ENCODE peak calls at places on chromosomes 3 and 15, in seven cellular contexts. One of them, this sample, is unnamed.

GRCh38 chr15:99105516-99106341 is 849 bp downstream of the SYNM start:
- DNase-seq in IMR-90: peak
- DNase-seq in uterus: peak
- DNase-seq in esophagus muscularis mucosa: no peak
- DNase-seq in heart left ventricle: peak
- DNase-seq in body of pancreas: peak
- DNase-seq in testis: peak
- DNase-seq in this sample: no peak

GRCh38 chr3:194313642-194314430 is 37.3 kb downstream of the CPN2 start:
- DNase-seq in IMR-90: no peak
- DNase-seq in uterus: peak
- DNase-seq in esophagus muscularis mucosa: no peak
- DNase-seq in heart left ventricle: no peak
- DNase-seq in body of pancreas: no peak
- DNase-seq in testis: peak
- DNase-seq in this sample: no peak

GRCh38 chr3:98811048-98811447 is 47.9 kb downstream of the ST3GAL6 start:
- DNase-seq in IMR-90: no peak
- DNase-seq in uterus: no peak
- DNase-seq in esophagus muscularis mucosa: no peak
- DNase-seq in heart left ventricle: no peak
- DNase-seq in body of pancreas: no peak
- DNase-seq in testis: no peak
- DNase-seq in this sample: no peak

GRCh38 chr15:94844533-94845390 is 613.4 kb downstream of the MCTP2 start:
- DNase-seq in IMR-90: no peak
- DNase-seq in uterus: peak
- DNase-seq in esophagus muscularis mucosa: no peak
- DNase-seq in heart left ventricle: peak
- DNase-seq in body of pancreas: peak
- DNase-seq in testis: peak
- DNase-seq in this sample: no peak

GRCh38 chr15:38577405-38577987 is 12.9 kb upstream of the RASGRP1 start:
- DNase-seq in IMR-90: no peak
- DNase-seq in uterus: no peak
- DNase-seq in esophagus muscularis mucosa: no peak
- DNase-seq in heart left ventricle: no peak
- DNase-seq in body of pancreas: no peak
- DNase-seq in testis: no peak
- DNase-seq in this sample: no peak

GRCh38 chr15:85582719-85583089 is 202.3 kb downstream of the AKAP13 start:
- DNase-seq in IMR-90: peak
- DNase-seq in uterus: peak
- DNase-seq in esophagus muscularis mucosa: no peak
- DNase-seq in heart left ventricle: peak
- DNase-seq in body of pancreas: peak
- DNase-seq in testis: peak
- DNase-seq in this sample: no peak

GRCh38 chr15:59543721-59544547 is 67.6 kb upstream of the GCNT3 start:
- DNase-seq in IMR-90: no peak
- DNase-seq in uterus: no peak
- DNase-seq in esophagus muscularis mucosa: no peak
- DNase-seq in heart left ventricle: no peak
- DNase-seq in body of pancreas: no peak
- DNase-seq in testis: no peak
- DNase-seq in this sample: no peak

GRCh38 chr15:90159213-90159612 is 41.9 kb upstream of the SEMA4B start:
- DNase-seq in IMR-90: no peak
- DNase-seq in uterus: no peak
- DNase-seq in esophagus muscularis mucosa: no peak
- DNase-seq in heart left ventricle: no peak
- DNase-seq in body of pancreas: no peak
- DNase-seq in testis: no peak
- DNase-seq in this sample: no peak

GRCh38 chr3:56914646-56915045 is 112.9 kb upstream of the ARHGEF3 start:
- DNase-seq in IMR-90: no peak
- DNase-seq in uterus: no peak
- DNase-seq in esophagus muscularis mucosa: no peak
- DNase-seq in heart left ventricle: no peak
- DNase-seq in body of pancreas: no peak
- DNase-seq in testis: no peak
- DNase-seq in this sample: no peak

GRCh38 chr3:149145926-149146325 is 16.5 kb downstream of the HPS3 start:
- DNase-seq in IMR-90: no peak
- DNase-seq in uterus: no peak
- DNase-seq in esophagus muscularis mucosa: no peak
- DNase-seq in heart left ventricle: no peak
- DNase-seq in body of pancreas: no peak
- DNase-seq in testis: no peak
- DNase-seq in this sample: no peak

GRCh38 chr3:48548731-48549705 is 7.6 kb downstream of the PFKFB4 start:
- DNase-seq in IMR-90: peak
- DNase-seq in uterus: peak
- DNase-seq in esophagus muscularis mucosa: peak
- DNase-seq in heart left ventricle: peak
- DNase-seq in body of pancreas: peak
- DNase-seq in testis: peak
- DNase-seq in this sample: no peak

GRCh38 chr3:99537416-99537815 is 101.0 kb upstream of the COL8A1 start:
- DNase-seq in IMR-90: no peak
- DNase-seq in uterus: no peak
- DNase-seq in esophagus muscularis mucosa: no peak
- DNase-seq in heart left ventricle: no peak
- DNase-seq in body of pancreas: no peak
- DNase-seq in testis: no peak
- DNase-seq in this sample: no peak

GRCh38 chr3:18049101-18049500 is 306.7 kb upstream of the TBC1D5 start:
- DNase-seq in IMR-90: no peak
- DNase-seq in uterus: no peak
- DNase-seq in esophagus muscularis mucosa: no peak
- DNase-seq in heart left ventricle: no peak
- DNase-seq in body of pancreas: no peak
- DNase-seq in testis: no peak
- DNase-seq in this sample: no peak

GRCh38 chr15:73992594-73992898 is 451 bp upstream of the STOML1 start:
- DNase-seq in IMR-90: no peak
- DNase-seq in uterus: no peak
- DNase-seq in esophagus muscularis mucosa: no peak
- DNase-seq in heart left ventricle: no peak
- DNase-seq in body of pancreas: no peak
- DNase-seq in testis: no peak
- DNase-seq in this sample: no peak

GRCh38 chr15:73993211-73993994 is 1.1 kb upstream of the PML start:
- DNase-seq in IMR-90: no peak
- DNase-seq in uterus: no peak
- DNase-seq in esophagus muscularis mucosa: no peak
- DNase-seq in heart left ventricle: no peak
- DNase-seq in body of pancreas: no peak
- DNase-seq in testis: no peak
- DNase-seq in this sample: no peak

GRCh38 chr15:73994912-73995622 is 551 bp downstream of the PML start:
- DNase-seq in IMR-90: no peak
- DNase-seq in uterus: no peak
- DNase-seq in esophagus muscularis mucosa: no peak
- DNase-seq in heart left ventricle: peak
- DNase-seq in body of pancreas: no peak
- DNase-seq in testis: no peak
- DNase-seq in this sample: no peak

GRCh38 chr15:73996267-73996666 is 1.8 kb downstream of the PML start:
- DNase-seq in IMR-90: no peak
- DNase-seq in uterus: no peak
- DNase-seq in esophagus muscularis mucosa: no peak
- DNase-seq in heart left ventricle: no peak
- DNase-seq in body of pancreas: no peak
- DNase-seq in testis: no peak
- DNase-seq in this sample: no peak

DNA sequence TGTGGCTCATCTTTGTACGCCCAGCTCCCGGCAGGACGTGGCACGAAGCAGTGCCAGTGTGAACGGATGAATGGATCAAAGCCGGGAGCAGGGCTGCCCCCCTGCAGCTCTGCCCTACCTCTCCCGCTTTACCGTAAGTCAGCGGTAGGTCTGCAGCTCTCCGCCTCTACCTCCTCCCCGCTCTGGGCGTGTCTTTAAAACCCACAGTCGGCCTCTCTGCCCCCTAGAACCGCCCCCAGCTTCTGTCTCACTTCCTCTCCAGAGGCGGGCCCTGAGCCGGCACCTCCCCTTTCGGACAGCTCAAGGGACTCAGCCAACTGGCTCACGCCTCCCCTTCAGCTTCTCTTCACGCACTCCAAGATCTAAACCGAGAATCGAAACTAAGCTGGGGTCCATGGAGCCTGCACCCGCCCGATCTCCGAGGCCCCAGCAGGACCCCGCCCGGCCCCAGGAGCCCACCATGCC is at the start of gene PML:
- DNase-seq in IMR-90: peak
- DNase-seq in uterus: peak
- DNase-seq in esophagus muscularis mucosa: peak
- DNase-seq in heart left ventricle: peak
- DNase-seq in body of pancreas: peak
- DNase-seq in testis: peak
- DNase-seq in this sample: peak
- TF ChIP-seq POLR2A in IMR-90: peak
- TF ChIP-seq POLR2A in uterus: peak
- TF ChIP-seq POLR2A in esophagus muscularis mucosa: no peak
- TF ChIP-seq POLR2A in heart left ventricle: peak
- TF ChIP-seq POLR2A in body of pancreas: peak
- TF ChIP-seq POLR2A in testis: peak
- TF ChIP-seq POLR2A in this sample: peak

DNA sequence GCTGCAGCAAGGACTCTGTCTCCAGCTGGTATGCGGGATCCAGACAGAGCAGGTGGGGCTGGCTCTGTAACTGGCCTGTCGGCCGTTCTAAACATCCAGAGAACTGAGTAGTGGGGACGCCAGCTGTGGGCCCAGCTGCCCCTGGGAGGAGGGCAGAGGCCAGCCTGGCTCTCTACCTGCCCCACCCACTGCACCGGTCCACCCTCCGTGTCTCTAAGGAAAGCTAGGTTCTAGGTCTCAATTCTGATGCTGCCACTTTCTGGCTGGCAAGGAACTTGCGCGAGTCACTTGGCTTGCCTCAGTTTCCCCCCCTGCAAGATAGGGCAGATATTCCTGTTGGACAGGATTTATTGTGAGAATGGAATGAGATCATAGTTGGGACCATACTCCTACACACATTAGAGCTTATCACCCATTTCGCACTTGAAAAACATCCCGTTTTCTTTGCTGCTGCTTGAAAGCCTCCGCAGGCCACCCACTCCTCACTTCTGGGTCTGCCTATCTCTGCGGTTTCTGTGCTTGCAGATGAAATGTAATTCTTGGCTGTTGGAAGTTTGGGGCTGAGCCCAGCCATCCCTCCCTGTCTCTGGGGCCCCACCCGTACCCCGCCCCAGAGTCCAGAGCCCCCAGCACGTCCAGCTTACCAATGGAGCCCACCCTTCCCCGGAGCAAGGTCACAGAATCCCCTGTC is 65.8 kb downstream of the IQSEC1 start:
- DNase-seq in IMR-90: no peak
- DNase-seq in uterus: no peak
- DNase-seq in esophagus muscularis mucosa: no peak
- DNase-seq in heart left ventricle: no peak
- DNase-seq in body of pancreas: no peak
- DNase-seq in testis: no peak
- DNase-seq in this sample: no peak
- H3K27ac ChIP-seq in IMR-90: no peak
- H3K27ac ChIP-seq in uterus: no peak
- H3K27ac ChIP-seq in esophagus muscularis mucosa: no peak
- H3K27ac ChIP-seq in heart left ventricle: no peak
- H3K27ac ChIP-seq in body of pancreas: no peak
- H3K27ac ChIP-seq in testis: no peak
- H3K27ac ChIP-seq in this sample: no peak

DNA sequence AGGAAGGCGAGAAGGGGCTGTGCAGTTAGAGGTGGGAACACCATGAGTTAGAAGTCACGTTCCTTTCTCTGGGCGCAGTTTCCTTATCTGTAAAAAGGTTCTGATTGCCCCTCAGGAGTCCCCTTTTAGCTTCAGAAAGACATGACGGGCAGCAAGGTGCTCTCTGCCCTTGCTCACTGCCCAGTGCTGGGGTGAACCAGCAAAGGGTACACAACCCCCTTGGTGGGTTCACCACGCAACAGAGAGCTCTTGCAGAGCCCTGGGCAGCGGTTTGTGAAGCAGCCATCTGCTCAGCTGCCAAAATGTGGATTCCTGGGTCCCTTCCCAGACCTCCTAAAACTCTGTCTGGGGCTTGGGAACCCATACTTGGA is 883 bp downstream of the GCHFR start:
- DNase-seq in IMR-90: no peak
- DNase-seq in uterus: no peak
- DNase-seq in esophagus muscularis mucosa: no peak
- DNase-seq in heart left ventricle: no peak
- DNase-seq in body of pancreas: no peak
- DNase-seq in testis: no peak
- DNase-seq in this sample: no peak
- H3K4me3 ChIP-seq in IMR-90: peak
- H3K4me3 ChIP-seq in uterus: peak
- H3K4me3 ChIP-seq in esophagus muscularis mucosa: peak
- H3K4me3 ChIP-seq in heart left ventricle: no peak
- H3K4me3 ChIP-seq in body of pancreas: no peak
- H3K4me3 ChIP-seq in testis: peak
- H3K4me3 ChIP-seq in this sample: peak

GRCh38 chr3:40452057-40452456 is 5.1 kb upstream of the RPL14 start:
- DNase-seq in IMR-90: no peak
- DNase-seq in uterus: no peak
- DNase-seq in esophagus muscularis mucosa: no peak
- DNase-seq in heart left ventricle: no peak
- DNase-seq in body of pancreas: no peak
- DNase-seq in testis: no peak
- DNase-seq in this sample: no peak

GRCh38 chr3:40451551-40451950 is 5.6 kb upstream of the RPL14 start:
- DNase-seq in IMR-90: no peak
- DNase-seq in uterus: no peak
- DNase-seq in esophagus muscularis mucosa: no peak
- DNase-seq in heart left ventricle: no peak
- DNase-seq in body of pancreas: no peak
- DNase-seq in testis: no peak
- DNase-seq in this sample: no peak

GRCh38 chr3:40452562-40452875 is 4.6 kb upstream of the RPL14 start:
- DNase-seq in IMR-90: no peak
- DNase-seq in uterus: no peak
- DNase-seq in esophagus muscularis mucosa: no peak
- DNase-seq in heart left ventricle: no peak
- DNase-seq in body of pancreas: no peak
- DNase-seq in testis: no peak
- DNase-seq in this sample: no peak

GRCh38 chr3:40452876-40453730 is 4.0 kb upstream of the RPL14 start:
- DNase-seq in IMR-90: peak
- DNase-seq in uterus: peak
- DNase-seq in esophagus muscularis mucosa: peak
- DNase-seq in heart left ventricle: peak
- DNase-seq in body of pancreas: peak
- DNase-seq in testis: peak
- DNase-seq in this sample: peak

DNA sequence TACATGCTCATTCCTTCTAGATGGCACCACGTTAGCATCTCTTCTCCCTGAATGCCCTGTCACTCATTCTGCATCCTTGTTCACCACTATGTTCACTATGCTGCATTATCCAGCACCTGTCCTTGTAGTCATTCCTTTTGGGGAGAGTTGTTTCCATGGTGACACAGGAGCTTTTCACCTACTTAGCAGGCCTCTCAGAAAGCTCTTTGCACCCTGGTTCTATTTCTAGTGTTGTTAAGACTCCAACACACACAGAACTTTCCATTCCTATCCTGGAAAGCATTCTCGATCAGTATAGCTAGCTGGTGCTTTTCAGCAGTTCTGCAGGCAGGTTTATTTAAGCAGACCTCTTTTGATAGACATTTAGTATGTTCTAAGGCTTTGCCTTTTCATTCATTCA is 6.7 kb upstream of the RPL14 start:
- DNase-seq in IMR-90: no peak
- DNase-seq in uterus: no peak
- DNase-seq in esophagus muscularis mucosa: no peak
- DNase-seq in heart left ventricle: no peak
- DNase-seq in body of pancreas: no peak
- DNase-seq in testis: no peak
- DNase-seq in this sample: no peak
- TF ChIP-seq POLR2A in IMR-90: no peak
- TF ChIP-seq POLR2A in uterus: no peak
- TF ChIP-seq POLR2A in esophagus muscularis mucosa: no peak
- TF ChIP-seq POLR2A in heart left ventricle: no peak
- TF ChIP-seq POLR2A in body of pancreas: no peak
- TF ChIP-seq POLR2A in testis: no peak
- TF ChIP-seq POLR2A in this sample: no peak